ENCODE peak calls at places on chromosomes 12 and 14, in six cellular contexts. O is EL; M is GM10248; Y is activated T-cell treated with anti-CD3 and anti-CD28 coated beads, Interleukin-2, amount 50 U/mL, for 1 hour; L is neural crest cell; N is GM23248. I is an unnamed sample.

GRCh38 chr12:52360663-52361271 is 6.5 kb downstream of the KRT85 start:
- DNase-seq in O (no peak), L (no peak), N (no peak), Y (no peak), M (no peak), I (no peak)

GRCh38 chr12:131113562-131113961 is 159.9 kb downstream of the ADGRD1 start:
- DNase-seq in L (no peak), O (no peak), M (no peak), N (no peak), Y (no peak), I (no peak)

GRCh38 chr12:113093409-113094101 is 37.0 kb downstream of the DTX1 start:
- DNase-seq in Y (no peak), M (no peak), N (no peak), L (no peak), O (no peak), I (no peak)

GRCh38 chr12:103884316-103884715 is 43.3 kb upstream of the NT5DC3 start:
- DNase-seq in O (peak), L (no peak), Y (peak), N (peak), M (peak), I (no peak)

GRCh38 chr12:52522346-52523011 is 2.3 kb upstream of the KRT5 start:
- DNase-seq in N (peak), Y (no peak), M (no peak), O (peak), L (no peak), I (no peak)

GRCh38 chr12:68319988-68320623 is 12.1 kb downstream of the MDM1 start:
- DNase-seq in L (no peak), M (no peak), Y (no peak), O (peak), N (peak), I (no peak)

GRCh38 chr12:70468741-70469140 is 102.7 kb downstream of the KCNMB4 start:
- DNase-seq in O (no peak), N (no peak), M (no peak), L (no peak), Y (no peak), I (no peak)

GRCh38 chr12:27812502-27812901 is 32.5 kb upstream of the MANSC4 start:
- DNase-seq in L (no peak), M (no peak), O (no peak), Y (no peak), N (no peak), I (no peak)

GRCh38 chr12:57983150-57983857 is 41.9 kb downstream of the ATP23 start:
- DNase-seq in L (peak), N (peak), Y (no peak), O (peak), M (no peak), I (no peak)

GRCh38 chr14:66842911-66843572 is 335.1 kb downstream of the GPHN start:
- DNase-seq in Y (no peak), O (no peak), N (no peak), M (no peak), L (no peak), I (no peak)

GRCh38 chr12:56657416-56658379 is 11.9 kb upstream of the ATP5F1B start:
- DNase-seq in O (peak), N (no peak), M (peak), Y (no peak), L (no peak), I (no peak)

GRCh38 chr14:81096656-81097055 is 124.1 kb downstream of the GTF2A1 start:
- DNase-seq in O (no peak), M (no peak), N (no peak), L (no peak), Y (no peak), I (no peak)

GRCh38 chr14:25032092-25032784 is 17.7 kb downstream of the STXBP6 start:
- DNase-seq in N (no peak), Y (no peak), L (no peak), O (no peak), M (no peak), I (no peak)

GRCh38 chr12:55830601-55831406 is 1.4 kb upstream of the DNAJC14 start:
- DNase-seq in L (peak), Y (peak), N (peak), O (peak), M (peak), I (peak)

GRCh38 chr12:106840217-106840616 is 65.7 kb downstream of the RIC8B start:
- DNase-seq in Y (no peak), N (peak), O (peak), L (no peak), M (no peak), I (no peak)

GRCh38 chr14:78010688-78011087 is 159.5 kb upstream of the NRXN3 start:
- DNase-seq in Y (no peak), O (peak), L (no peak), M (no peak), N (peak), I (no peak)

GRCh38 chr14:77245820-77246219 is 25.2 kb downstream of the NGB start:
- DNase-seq in M (no peak), Y (no peak), O (no peak), L (no peak), N (no peak), I (no peak)

GRCh38 chr12:57435288-57435687 is 704 bp downstream of the INHBC start:
- DNase-seq in L (no peak), O (no peak), M (no peak), N (no peak), Y (no peak), I (no peak)